ENCODE peak calls at places on chromosomes 2 and 18, in six cellular contexts. One of them, this sample, is unnamed.

GRCh38 chr18:12567849-12568248 is 90.1 kb downstream of the SPIRE1 start:
- DNase-seq in mucosa of gallbladder: no peak
- DNase-seq in T-helper 9 cell: no peak
- DNase-seq in GM18507: no peak
- DNase-seq in NCI-H2029: no peak
- DNase-seq in germinal center: no peak
- DNase-seq in this sample: no peak

GRCh38 chr2:173059941-173060575 is 15.6 kb upstream of the MAP3K20 start:
- DNase-seq in germinal center: no peak
- DNase-seq in T-helper 9 cell: no peak
- DNase-seq in GM18507: no peak
- DNase-seq in NCI-H2029: no peak
- DNase-seq in mucosa of gallbladder: no peak
- DNase-seq in this sample: peak; percentile 48

GRCh38 chr18:74689251-74689650 is 91.6 kb downstream of the ZNF407 start:
- DNase-seq in NCI-H2029: no peak
- DNase-seq in mucosa of gallbladder: no peak
- DNase-seq in GM18507: no peak
- DNase-seq in T-helper 9 cell: no peak
- DNase-seq in germinal center: no peak
- DNase-seq in this sample: no peak

GRCh38 chr18:13555192-13555591 is 171.2 kb downstream of the FAM210A start:
- DNase-seq in mucosa of gallbladder: no peak
- DNase-seq in NCI-H2029: no peak
- DNase-seq in germinal center: no peak
- DNase-seq in T-helper 9 cell: no peak
- DNase-seq in GM18507: no peak
- DNase-seq in this sample: no peak

GRCh38 chr2:10414000-10414451 is 34.1 kb downstream of the ODC1 start:
- DNase-seq in GM18507: no peak
- DNase-seq in NCI-H2029: peak; percentile 29
- DNase-seq in mucosa of gallbladder: peak; percentile 37
- DNase-seq in T-helper 9 cell: no peak
- DNase-seq in germinal center: peak; percentile 52
- DNase-seq in this sample: no peak

GRCh38 chr2:48607307-48608014 is 10.2 kb upstream of the GTF2A1L start:
- DNase-seq in NCI-H2029: no peak
- DNase-seq in T-helper 9 cell: no peak
- DNase-seq in mucosa of gallbladder: no peak
- DNase-seq in GM18507: no peak
- DNase-seq in germinal center: no peak
- DNase-seq in this sample: no peak

GRCh38 chr18:13017247-13017875 is 26.2 kb downstream of the CEP192 start:
- DNase-seq in T-helper 9 cell: no peak
- DNase-seq in GM18507: no peak
- DNase-seq in germinal center: no peak
- DNase-seq in NCI-H2029: no peak
- DNase-seq in mucosa of gallbladder: no peak
- DNase-seq in this sample: no peak

GRCh38 chr2:158600155-158600802 is 143.5 kb downstream of the PKP4 start:
- DNase-seq in GM18507: no peak
- DNase-seq in T-helper 9 cell: no peak
- DNase-seq in NCI-H2029: peak; percentile 66
- DNase-seq in germinal center: no peak
- DNase-seq in mucosa of gallbladder: peak; percentile 80
- DNase-seq in this sample: no peak

GRCh38 chr2:9232886-9233285 is 26.3 kb downstream of the ASAP2 start:
- DNase-seq in GM18507: no peak
- DNase-seq in germinal center: no peak
- DNase-seq in mucosa of gallbladder: no peak
- DNase-seq in T-helper 9 cell: no peak
- DNase-seq in NCI-H2029: no peak
- DNase-seq in this sample: no peak

GRCh38 chr2:31240406-31241365 is 6.7 kb downstream of the EHD3 start:
- DNase-seq in germinal center: no peak
- DNase-seq in mucosa of gallbladder: no peak
- DNase-seq in GM18507: no peak
- DNase-seq in T-helper 9 cell: no peak
- DNase-seq in NCI-H2029: no peak
- DNase-seq in this sample: no peak

GRCh38 chr2:222707689-222708273 is 36.3 kb downstream of the MOGAT1 start:
- DNase-seq in mucosa of gallbladder: no peak
- DNase-seq in germinal center: no peak
- DNase-seq in NCI-H2029: no peak
- DNase-seq in GM18507: no peak
- DNase-seq in T-helper 9 cell: no peak
- DNase-seq in this sample: no peak

GRCh38 chr2:186544255-186544675 is 45.6 kb upstream of the ITGAV start:
- DNase-seq in NCI-H2029: no peak
- DNase-seq in GM18507: no peak
- DNase-seq in mucosa of gallbladder: no peak
- DNase-seq in T-helper 9 cell: no peak
- DNase-seq in germinal center: no peak
- DNase-seq in this sample: no peak

GRCh38 chr2:172086349-172087190 is 1.3 kb downstream of the DLX1 start:
- DNase-seq in GM18507: no peak
- DNase-seq in T-helper 9 cell: peak; percentile 50
- DNase-seq in mucosa of gallbladder: no peak
- DNase-seq in NCI-H2029: no peak
- DNase-seq in germinal center: no peak
- DNase-seq in this sample: peak; percentile 42

GRCh38 chr18:24544141-24544498 is 83.7 kb downstream of the HRH4 start:
- DNase-seq in GM18507: no peak
- DNase-seq in germinal center: no peak
- DNase-seq in T-helper 9 cell: no peak
- DNase-seq in NCI-H2029: no peak
- DNase-seq in mucosa of gallbladder: no peak
- DNase-seq in this sample: peak; percentile 35

GRCh38 chr18:42298744-42299685 is 344.0 kb downstream of the PIK3C3 start:
- DNase-seq in NCI-H2029: peak; percentile 41
- DNase-seq in germinal center: peak; percentile 46
- DNase-seq in T-helper 9 cell: peak; percentile 32
- DNase-seq in mucosa of gallbladder: peak; percentile 78
- DNase-seq in GM18507: peak; percentile 30
- DNase-seq in this sample: peak; percentile 80

GRCh38 chr2:241924069-241924908 is 54.8 kb downstream of the RTP5 start:
- DNase-seq in GM18507: no peak
- DNase-seq in NCI-H2029: no peak
- DNase-seq in mucosa of gallbladder: no peak
- DNase-seq in T-helper 9 cell: no peak
- DNase-seq in germinal center: no peak
- DNase-seq in this sample: no peak

GRCh38 chr18:55096261-55097026 is 137.2 kb upstream of the CCDC68 start:
- DNase-seq in mucosa of gallbladder: peak; percentile 45
- DNase-seq in germinal center: peak; percentile 13
- DNase-seq in NCI-H2029: no peak
- DNase-seq in T-helper 9 cell: no peak
- DNase-seq in GM18507: no peak
- DNase-seq in this sample: peak; percentile 69

GRCh38 chr2:148603562-148603920 is 41.0 kb upstream of the EPC2 start:
- DNase-seq in germinal center: no peak
- DNase-seq in GM18507: peak; percentile 55
- DNase-seq in NCI-H2029: no peak
- DNase-seq in mucosa of gallbladder: no peak
- DNase-seq in T-helper 9 cell: no peak
- DNase-seq in this sample: no peak

GRCh38 chr2:19687260-19687659 is 214.5 kb downstream of the TTC32 start:
- DNase-seq in mucosa of gallbladder: no peak
- DNase-seq in GM18507: no peak
- DNase-seq in T-helper 9 cell: no peak
- DNase-seq in NCI-H2029: no peak
- DNase-seq in germinal center: no peak
- DNase-seq in this sample: no peak

GRCh38 chr2:37764739-37765138 is 93.3 kb upstream of the CDC42EP3 start:
- DNase-seq in NCI-H2029: no peak
- DNase-seq in germinal center: no peak
- DNase-seq in mucosa of gallbladder: no peak
- DNase-seq in T-helper 9 cell: no peak
- DNase-seq in GM18507: no peak
- DNase-seq in this sample: no peak

GRCh38 chr2:234422242-234422641 is 74.6 kb downstream of the ARL4C start:
- DNase-seq in GM18507: no peak
- DNase-seq in germinal center: no peak
- DNase-seq in mucosa of gallbladder: peak; percentile 68
- DNase-seq in T-helper 9 cell: no peak
- DNase-seq in NCI-H2029: no peak
- DNase-seq in this sample: no peak

GRCh38 chr18:72161686-72162085 is 382.5 kb downstream of the CBLN2 start:
- DNase-seq in T-helper 9 cell: no peak
- DNase-seq in germinal center: no peak
- DNase-seq in GM18507: no peak
- DNase-seq in NCI-H2029: no peak
- DNase-seq in mucosa of gallbladder: no peak
- DNase-seq in this sample: no peak

GRCh38 chr2:86336350-86337234 is 834 bp downstream of the REEP1 start:
- DNase-seq in T-helper 9 cell: no peak
- DNase-seq in mucosa of gallbladder: no peak
- DNase-seq in GM18507: no peak
- DNase-seq in germinal center: no peak
- DNase-seq in NCI-H2029: no peak
- DNase-seq in this sample: no peak

GRCh38 chr2:15142069-15142689 is 419.0 kb downstream of the NBAS start:
- DNase-seq in T-helper 9 cell: peak; percentile 28
- DNase-seq in mucosa of gallbladder: no peak
- DNase-seq in GM18507: peak; percentile 75
- DNase-seq in germinal center: peak; percentile 89
- DNase-seq in NCI-H2029: peak; percentile 73
- DNase-seq in this sample: peak; percentile 97

GRCh38 chr2:88545118-88545517 is 82.1 kb downstream of the EIF2AK3 start:
- DNase-seq in GM18507: no peak
- DNase-seq in T-helper 9 cell: no peak
- DNase-seq in NCI-H2029: peak; percentile 30
- DNase-seq in mucosa of gallbladder: no peak
- DNase-seq in germinal center: no peak
- DNase-seq in this sample: peak; percentile 81

GRCh38 chr18:63144748-63145147 is 174.8 kb downstream of the BCL2 start:
- DNase-seq in germinal center: no peak
- DNase-seq in T-helper 9 cell: no peak
- DNase-seq in NCI-H2029: no peak
- DNase-seq in GM18507: no peak
- DNase-seq in mucosa of gallbladder: no peak
- DNase-seq in this sample: no peak

GRCh38 chr2:65377556-65378307 is 54.7 kb downstream of the SPRED2 start:
- DNase-seq in NCI-H2029: peak; percentile 30
- DNase-seq in GM18507: no peak
- DNase-seq in germinal center: no peak
- DNase-seq in T-helper 9 cell: no peak
- DNase-seq in mucosa of gallbladder: no peak
- DNase-seq in this sample: no peak

GRCh38 chr2:190876641-190877040 is 4.0 kb upstream of the GLS start:
- DNase-seq in NCI-H2029: no peak
- DNase-seq in mucosa of gallbladder: no peak
- DNase-seq in T-helper 9 cell: no peak
- DNase-seq in GM18507: no peak
- DNase-seq in germinal center: no peak
- DNase-seq in this sample: no peak

This sample was measured in NAMALWA.